ENCODE peak calls at places on chromosome 7, in nine cellular contexts. L is A172, A is NCI-H1105 treated with DMSO at 0.1 percent for 48 hours, M is stromal cell of bone marrow, Y is RWPE2, P is mucosa of gallbladder, B is NCI-H1930, W is NCI-H82, F is HTR-8/SVneo. H is an unnamed sample.
A peak's percentile ranks its signal among the peaks of the same experiment; 100 is the strongest.

GRCh38 chr7:140176271-140176701 is 497 bp downstream of the KDM7A start:
- DNase-seq in L (no peak), A (no peak), M (no peak), Y (no peak), P (no peak), B (no peak), W (peak; percentile 27), F (no peak), H (no peak)

GRCh38 chr7:135414850-135415439 is 95.0 kb downstream of the CNOT4 start:
- DNase-seq in L (peak; percentile 57), A (peak; percentile 50), M (peak; percentile 22), Y (no peak), P (no peak), B (no peak), W (peak; percentile 81), F (peak; percentile 7), H (peak; percentile 4)

GRCh38 chr7:129227646-129228578 is 3.1 kb downstream of the AHCYL2 start:
- DNase-seq in L (no peak), A (no peak), M (no peak), Y (no peak), P (no peak), B (no peak), W (no peak), F (no peak), H (no peak)

GRCh38 chr7:674454-675410 is 51.8 kb upstream of the DNAAF5 start:
- DNase-seq in L (no peak), A (no peak), M (no peak), Y (peak; percentile 19), P (peak; percentile 66), B (no peak), W (no peak), F (no peak), H (no peak)

GRCh38 chr7:28179081-28180030 is 1.2 kb downstream of the JAZF1 start:
- DNase-seq in L (peak; percentile 49), A (peak; percentile 49), M (no peak), Y (no peak), P (peak; percentile 68), B (peak; percentile 12), W (peak; percentile 70), F (peak; percentile 53), H (peak; percentile 58)

GRCh38 chr7:24017519-24017918 is 266.5 kb upstream of the NPY start:
- DNase-seq in L (no peak), A (no peak), M (no peak), Y (no peak), P (no peak), B (no peak), W (no peak), F (no peak), H (no peak)

GRCh38 chr7:154304740-154305679 is 252.8 kb downstream of the DPP6 start:
- DNase-seq in L (no peak), A (no peak), M (no peak), Y (no peak), P (no peak), B (peak; percentile 44), W (no peak), F (no peak), H (no peak)

GRCh38 chr7:120951826-120952225 is 1.2 kb downstream of the ING3 start:
- DNase-seq in L (no peak), A (no peak), M (no peak), Y (no peak), P (no peak), B (no peak), W (peak; percentile 12), F (no peak), H (no peak)

GRCh38 chr7:140209866-140210609 is 33.3 kb upstream of the KDM7A start:
- DNase-seq in L (no peak), A (no peak), M (no peak), Y (no peak), P (no peak), B (no peak), W (no peak), F (no peak), H (no peak)

GRCh38 chr7:16688249-16688648 is 42.3 kb downstream of the BZW2 start:
- DNase-seq in L (peak; percentile 47), A (no peak), M (no peak), Y (no peak), P (no peak), B (no peak), W (peak; percentile 62), F (peak; percentile 14), H (no peak)

GRCh38 chr7:105723582-105723981 is 142.3 kb upstream of the EFCAB10 start:
- DNase-seq in L (no peak), A (peak; percentile 27), M (no peak), Y (no peak), P (no peak), B (no peak), W (peak; percentile 93), F (no peak), H (peak; percentile 45)

GRCh38 chr7:97844036-97844435 is 28.2 kb downstream of the ASNS start:
- DNase-seq in L (no peak), A (no peak), M (no peak), Y (no peak), P (no peak), B (no peak), W (peak; percentile 33), F (peak; percentile 3), H (no peak)

GRCh38 chr7:155471728-155472127 is 13.8 kb downstream of the EN2 start:
- DNase-seq in L (no peak), A (no peak), M (no peak), Y (no peak), P (no peak), B (no peak), W (peak; percentile 70), F (no peak), H (no peak)

GRCh38 chr7:121329460-121330052 is 756 bp downstream of the WNT16 start:
- DNase-seq in L (no peak), A (peak; percentile 76), M (no peak), Y (peak; percentile 54), P (no peak), B (no peak), W (peak; percentile 58), F (no peak), H (peak; percentile 29)

GRCh38 chr7:47217570-47218360 is 364.1 kb downstream of the TNS3 start:
- DNase-seq in L (no peak), A (no peak), M (no peak), Y (no peak), P (no peak), B (no peak), W (no peak), F (no peak), H (no peak)

GRCh38 chr7:33807779-33808482 is 97.4 kb upstream of the BMPER start:
- DNase-seq in L (peak; percentile 83), A (peak; percentile 5), M (peak; percentile 86), Y (peak; percentile 74), P (no peak), B (no peak), W (peak; percentile 22), F (peak; percentile 27), H (no peak)

GRCh38 chr7:5636914-5637313 is 144.5 kb downstream of the RNF216 start:
- DNase-seq in L (peak; percentile 92), A (no peak), M (peak; percentile 87), Y (no peak), P (peak; percentile 36), B (no peak), W (no peak), F (peak; percentile 92), H (no peak)

GRCh38 chr7:22387583-22387982 is 30.6 kb upstream of the RAPGEF5 start:
- DNase-seq in L (no peak), A (no peak), M (peak; percentile 82), Y (no peak), P (no peak), B (no peak), W (no peak), F (no peak), H (no peak)

GRCh38 chr7:88927-89921 is 103.1 kb upstream of the FAM20C start:
- DNase-seq in L (peak; percentile 98), A (no peak), M (peak; percentile 98), Y (peak; percentile 91), P (no peak), B (no peak), W (peak; percentile 33), F (peak; percentile 95), H (no peak)

GRCh38 chr7:124263232-124263827 is 230.5 kb upstream of the TMEM229A start:
- DNase-seq in L (peak; percentile 54), A (no peak), M (no peak), Y (no peak), P (no peak), B (no peak), W (peak; percentile 80), F (no peak), H (no peak)

GRCh38 chr7:29946428-29947186 is 43.0 kb downstream of the SCRN1 start:
- DNase-seq in L (peak; percentile 39), A (no peak), M (no peak), Y (no peak), P (no peak), B (no peak), W (peak; percentile 36), F (no peak), H (no peak)

GRCh38 chr7:131095346-131095745 is 232.3 kb upstream of the MKLN1 start:
- DNase-seq in L (no peak), A (no peak), M (peak; percentile 43), Y (no peak), P (no peak), B (no peak), W (no peak), F (no peak), H (no peak)

GRCh38 chr7:1700536-1701333 is 30.7 kb downstream of the ELFN1 start:
- DNase-seq in L (no peak), A (no peak), M (no peak), Y (no peak), P (no peak), B (no peak), W (no peak), F (no peak), H (no peak)

GRCh38 chr7:137538361-137538762 is 194.8 kb upstream of the PTN start:
- DNase-seq in L (peak; percentile 47), A (no peak), M (peak; percentile 28), Y (no peak), P (no peak), B (no peak), W (no peak), F (peak; percentile 1), H (no peak)

GRCh38 chr7:15922002-15922401 is 235.5 kb upstream of the MEOX2 start:
- DNase-seq in L (no peak), A (no peak), M (no peak), Y (no peak), P (no peak), B (no peak), W (no peak), F (no peak), H (no peak)

GRCh38 chr7:15753834-15754600 is 67.5 kb upstream of the MEOX2 start:
- DNase-seq in L (peak; percentile 8), A (no peak), M (peak; percentile 73), Y (no peak), P (no peak), B (no peak), W (no peak), F (no peak), H (no peak)

H was measured in DMS153.